ENCODE peak calls at places on chromosome 17, in six cellular contexts. V, X, I, D, G and H are unnamed samples.

GRCh38 chr17:80694085-80694991 is 149.7 kb downstream of the RPTOR start:
- DNase-seq in V (no peak), X (no peak), I (no peak), D (no peak), G (no peak), H (no peak)

GRCh38 chr17:18148586-18148985 is 35.0 kb upstream of the ALKBH5 start:
- DNase-seq in V (no peak), X (no peak), I (no peak), D (no peak), G (no peak), H (no peak)

GRCh38 chr17:41615454-41615853 is 2.9 kb upstream of the KRT16 start:
- DNase-seq in V (no peak), X (no peak), I (no peak), D (no peak), G (no peak), H (no peak)

GRCh38 chr17:41687828-41688640 is 651 bp upstream of the EIF1 start:
- DNase-seq in V (peak; percentile 48), X (no peak), I (no peak), D (no peak), G (peak; percentile 74), H (no peak)

GRCh38 chr17:35432176-35433074 is at the start of gene SLFN12:
- DNase-seq in V (peak; percentile 71), X (peak; percentile 67), I (peak; percentile 19), D (no peak), G (no peak), H (peak; percentile 23)

GRCh38 chr17:80087346-80088265 is 13.8 kb upstream of the GAA start:
- DNase-seq in V (no peak), X (no peak), I (no peak), D (no peak), G (no peak), H (no peak)

GRCh38 chr17:78903101-78903779 is at the start of gene CEP295NL:
- DNase-seq in V (no peak), X (no peak), I (no peak), D (peak; percentile 33), G (peak; percentile 47), H (no peak)

GRCh38 chr17:17840751-17841591 is 4.2 kb upstream of the SREBF1 start:
- DNase-seq in V (no peak), X (no peak), I (no peak), D (peak; percentile 24), G (peak; percentile 35), H (no peak)

GRCh38 chr17:31733326-31733725 is 125.7 kb downstream of the COPRS start:
- DNase-seq in V (no peak), X (no peak), I (no peak), D (no peak), G (no peak), H (no peak)

GRCh38 chr17:65406552-65406951 is 154.9 kb downstream of the AXIN2 start:
- DNase-seq in V (no peak), X (no peak), I (no peak), D (no peak), G (no peak), H (no peak)

GRCh38 chr17:74957935-74958549 is 14.5 kb downstream of the HID1 start:
- DNase-seq in V (peak; percentile 100), X (no peak), I (peak; percentile 90), D (peak; percentile 84), G (peak; percentile 41), H (peak; percentile 85)

GRCh38 chr17:49439673-49440571 is 25.2 kb upstream of the PHB1 start:
- DNase-seq in V (peak; percentile 32), X (no peak), I (no peak), D (no peak), G (peak; percentile 49), H (peak; percentile 5)

GRCh38 chr17:4833941-4834501 is 881 bp downstream of the MINK1 start:
- DNase-seq in V (no peak), X (no peak), I (no peak), D (no peak), G (peak; percentile 68), H (no peak)

GRCh38 chr17:29584452-29585079 is 4.9 kb downstream of the GIT1 start:
- DNase-seq in V (no peak), X (no peak), I (no peak), D (no peak), G (no peak), H (no peak)

GRCh38 chr17:72587156-72587555 is 466.3 kb downstream of the SOX9 start:
- DNase-seq in V (no peak), X (no peak), I (no peak), D (no peak), G (no peak), H (no peak)

GRCh38 chr17:7839890-7840260 is 5.9 kb downstream of the KDM6B start:
- DNase-seq in V (no peak), X (no peak), I (no peak), D (peak; percentile 10), G (peak; percentile 28), H (no peak)

GRCh38 chr17:82434216-82434565 is 15.8 kb upstream of the OGFOD3 start:
- DNase-seq in V (no peak), X (no peak), I (no peak), D (no peak), G (no peak), H (no peak)

GRCh38 chr17:31571124-31571892 is 179.8 kb downstream of the RAB11FIP4 start:
- DNase-seq in V (no peak), X (no peak), I (no peak), D (no peak), G (no peak), H (no peak)

GRCh38 chr17:53101706-53102105 is 721.0 kb upstream of the KIF2B start:
- DNase-seq in V (no peak), X (no peak), I (no peak), D (no peak), G (no peak), H (no peak)

GRCh38 chr17:10069301-10069700 is 129.1 kb downstream of the GAS7 start:
- DNase-seq in V (no peak), X (no peak), I (no peak), D (no peak), G (no peak), H (no peak)

GRCh38 chr17:42101513-42102292 is 3.4 kb upstream of the ZNF385C start:
- DNase-seq in V (peak; percentile 100), X (no peak), I (peak; percentile 70), D (peak; percentile 89), G (peak; percentile 65), H (peak; percentile 72)

GRCh38 chr17:74760404-74761105 is 12.1 kb downstream of the NHERF1 start:
- DNase-seq in V (no peak), X (no peak), I (no peak), D (peak; percentile 71), G (no peak), H (no peak)

GRCh38 chr17:79042421-79043190 is 18.6 kb downstream of the C1QTNF1 start:
- DNase-seq in V (peak; percentile 94), X (no peak), I (peak; percentile 69), D (peak; percentile 57), G (peak; percentile 49), H (peak; percentile 57)

GRCh38 chr17:80882323-80882722 is 109.3 kb upstream of the CHMP6 start:
- DNase-seq in V (no peak), X (no peak), I (no peak), D (no peak), G (no peak), H (no peak)

GRCh38 chr17:70938311-70938710 is 769.0 kb downstream of the KCNJ2 start:
- DNase-seq in V (no peak), X (no peak), I (no peak), D (no peak), G (no peak), H (no peak)

GRCh38 chr17:31093866-31094599 is 744 bp upstream of the NF1 start:
- DNase-seq in V (no peak), X (no peak), I (no peak), D (no peak), G (peak; percentile 63), H (no peak)

DNA sequence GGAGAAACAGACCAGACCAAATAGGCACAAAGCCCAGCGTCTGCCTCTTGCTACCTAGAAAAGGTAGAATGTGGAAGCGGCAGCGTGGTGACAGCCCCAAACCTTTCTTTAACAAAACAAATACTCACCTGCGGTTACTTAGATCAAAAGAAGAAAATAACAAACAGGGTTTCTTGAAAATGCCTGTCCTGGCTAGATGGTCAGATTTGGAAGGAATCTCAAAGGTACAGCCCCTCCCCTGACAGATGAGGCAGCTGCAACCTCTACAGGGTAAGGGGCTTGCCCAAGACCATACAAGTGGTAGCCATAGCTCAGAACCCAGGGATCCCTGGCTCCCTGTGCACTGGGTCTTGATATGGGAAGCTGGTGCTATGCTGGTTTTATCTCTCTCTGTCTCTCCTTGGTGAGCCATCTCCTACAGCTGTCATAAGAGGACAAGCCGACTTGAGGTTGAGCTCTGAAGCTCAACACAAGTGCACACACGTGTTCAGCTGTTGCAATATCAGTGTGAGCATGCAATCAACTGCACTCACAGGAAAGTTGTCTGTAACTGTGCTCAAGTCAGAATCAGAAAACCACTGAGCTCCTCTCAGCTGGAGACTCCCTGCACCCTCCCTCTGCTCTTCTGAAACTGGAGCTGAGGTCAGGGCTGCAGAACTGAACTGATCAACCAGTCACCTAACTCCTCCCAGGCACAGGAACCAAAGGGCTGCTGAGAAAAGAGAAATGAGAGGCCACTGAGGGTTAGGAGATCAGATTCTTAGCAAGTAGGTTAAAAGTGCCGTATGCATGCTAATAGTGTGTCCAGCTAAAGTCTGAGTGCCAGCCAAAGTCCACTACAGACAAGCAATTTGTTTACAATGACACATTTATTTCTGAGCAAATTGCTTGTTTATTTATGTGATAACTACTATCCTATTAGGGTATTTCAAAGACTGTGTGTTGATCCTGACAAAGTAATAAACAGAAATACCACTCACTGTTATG is 6.1 kb upstream of the RNF157 start:
- DNase-seq in V (no peak), X (peak; percentile 98), I (peak; percentile 72), D (peak; percentile 41), G (peak; percentile 67), H (peak; percentile 79)
- TF ChIP-seq TAF1 in V (no peak), X (peak; percentile 81), I (peak; percentile 52), D (peak; percentile 30), G (no peak), H (no peak)

GRCh38 chr17:44267818-44268490 is at the start of gene SLC4A1:
- DNase-seq in V (no peak), X (no peak), I (peak; percentile 12), D (peak; percentile 49), G (no peak), H (no peak)
- TF ChIP-seq POLR2A in V (no peak), X (no peak), I (no peak), D (no peak), G (no peak), H (no peak)

GRCh38 chr17:2051388-2052237 is 3.3 kb upstream of the HIC1 start:
- DNase-seq in V (no peak), X (no peak), I (no peak), D (no peak), G (no peak), H (no peak)

GRCh38 chr17:2055494-2056220 is 754 bp downstream of the HIC1 start:
- DNase-seq in V (no peak), X (no peak), I (peak; percentile 62), D (no peak), G (no peak), H (peak; percentile 66)

GRCh38 chr17:2054262-2054739 is 602 bp upstream of the HIC1 start:
- DNase-seq in V (peak; percentile 74), X (no peak), I (no peak), D (no peak), G (no peak), H (no peak)

GRCh38 chr17:2054740-2055493 is at the start of gene HIC1:
- DNase-seq in V (peak; percentile 90), X (no peak), I (peak; percentile 82), D (peak; percentile 67), G (peak; percentile 24), H (peak; percentile 80)

GRCh38 chr17:2053380-2054261 is 1.3 kb upstream of the HIC1 start:
- DNase-seq in V (peak; percentile 89), X (no peak), I (no peak), D (peak; percentile 45), G (peak; percentile 49), H (no peak)
- TF ChIP-seq POLR2AphosphoS5 in V (no peak), X (no peak), I (no peak), D (no peak), G (no peak), H (no peak)

GRCh38 chr17:63189930-63190329 is 223.9 kb downstream of the TANC2 start:
- DNase-seq in V (no peak), X (no peak), I (no peak), D (no peak), G (no peak), H (no peak)
- TF ChIP-seq TAF1 in V (no peak), X (no peak), I (no peak), D (no peak), G (no peak), H (no peak)